ENCODE peak calls at places on chromosomes 7 and 10, in six cellular contexts. A is heart left ventricle, M is transverse colon, Y is NB4, T is HL-60, N is fibroblast of pulmonary artery. X is an unnamed sample.

GRCh38 chr7:26156454-26157365 is 4.7 kb downstream of the NFE2L3 start:
- DNase-seq in A (no peak), Y (peak), N (peak), M (peak), T (no peak), X (peak)

GRCh38 chr10:70684841-70685457 is 12.6 kb downstream of the ADAMTS14 start:
- DNase-seq in T (no peak), Y (no peak), N (no peak), M (no peak), A (no peak), X (no peak)

GRCh38 chr7:128841961-128842673 is 11.9 kb downstream of the FLNC start:
- DNase-seq in A (no peak), M (peak), T (peak), Y (peak), N (peak), X (peak)

GRCh38 chr7:54839538-54840213 is 80.7 kb upstream of the SEC61G start:
- DNase-seq in Y (peak), N (peak), M (peak), A (peak), T (no peak), X (peak)

GRCh38 chr7:44921607-44922350 is 36.4 kb upstream of the PURB start:
- DNase-seq in A (peak), M (peak), Y (peak), T (peak), N (peak), X (peak)

GRCh38 chr7:55387062-55387965 is 22.2 kb downstream of the LANCL2 start:
- DNase-seq in Y (peak), A (no peak), M (no peak), N (peak), T (no peak), X (peak)

GRCh38 chr7:48312151-48312550 is 140.9 kb downstream of the ABCA13 start:
- DNase-seq in Y (no peak), N (peak), M (no peak), A (no peak), T (no peak), X (no peak)

GRCh38 chr10:77416327-77417135 is 221.1 kb downstream of the KCNMA1 start:
- DNase-seq in T (no peak), A (no peak), N (peak), M (no peak), Y (no peak), X (peak)

GRCh38 chr7:29892231-29892630 is 85.9 kb downstream of the WIPF3 start:
- DNase-seq in M (no peak), Y (no peak), N (no peak), T (no peak), A (no peak), X (no peak)

GRCh38 chr10:26516540-26517101 is 78.5 kb downstream of the APBB1IP start:
- DNase-seq in M (no peak), A (no peak), T (no peak), Y (no peak), N (peak), X (no peak)

GRCh38 chr10:102796407-102797176 is 40.6 kb downstream of the CYP17A1 start:
- DNase-seq in A (peak), T (peak), M (peak), N (peak), Y (peak), X (no peak)

GRCh38 chr7:40793132-40793531 is 658.3 kb downstream of the SUGCT start:
- DNase-seq in N (no peak), T (no peak), M (no peak), A (no peak), Y (no peak), X (peak)

GRCh38 chr7:38630720-38631673 is at the start of gene AMPH:
- DNase-seq in Y (no peak), A (peak), N (peak), T (no peak), M (peak), X (peak)

GRCh38 chr7:1244701-1245526 is 12.2 kb downstream of the UNCX start:
- DNase-seq in A (no peak), M (no peak), Y (no peak), N (no peak), T (no peak), X (no peak)

GRCh38 chr7:14888904-14889482 is 13.6 kb downstream of the DGKB start:
- DNase-seq in A (no peak), N (no peak), T (no peak), Y (no peak), M (no peak), X (no peak)

GRCh38 chr10:62590305-62590704 is 214.2 kb upstream of the ADO start:
- DNase-seq in M (no peak), N (no peak), Y (no peak), T (no peak), A (no peak), X (no peak)

GRCh38 chr7:110283056-110283455 is 807.9 kb upstream of the LRRN3 start:
- DNase-seq in M (no peak), Y (no peak), T (no peak), N (no peak), A (no peak), X (no peak)

GRCh38 chr7:36570508-36571219 is 153.6 kb downstream of the AOAH start:
- DNase-seq in Y (peak), A (no peak), T (peak), M (no peak), N (no peak), X (no peak)

GRCh38 chr7:2007526-2007925 is 225.2 kb downstream of the MAD1L1 start:
- DNase-seq in N (no peak), M (no peak), Y (no peak), A (no peak), T (no peak), X (no peak)

GRCh38 chr10:121216295-121216694 is 365.1 kb downstream of the WDR11 start:
- DNase-seq in N (no peak), Y (no peak), A (no peak), T (no peak), M (no peak), X (no peak)

GRCh38 chr7:54687518-54688212 is 71.3 kb downstream of the SEC61G start:
- DNase-seq in M (peak), A (no peak), N (no peak), Y (no peak), T (no peak), X (no peak)

GRCh38 chr7:104971290-104972071 is 42.5 kb upstream of the KMT2E start:
- DNase-seq in N (peak), M (peak), T (no peak), Y (no peak), A (peak), X (no peak)

GRCh38 chr10:106479619-106480018 is 684.9 kb downstream of the SORCS1 start:
- DNase-seq in M (no peak), Y (no peak), N (peak), T (no peak), A (no peak), X (no peak)

GRCh38 chr10:43093423-43094090 is 16.7 kb downstream of the RET start:
- DNase-seq in M (no peak), N (no peak), Y (peak), T (peak), A (no peak), X (no peak)

GRCh38 chr7:125427676-125428075 is 498.1 kb upstream of the POT1 start:
- DNase-seq in A (no peak), M (no peak), T (no peak), Y (no peak), N (no peak), X (no peak)

GRCh38 chr10:49579621-49580020 is 30.5 kb upstream of the SLC18A3 start:
- DNase-seq in A (no peak), M (no peak), Y (no peak), T (no peak), N (peak), X (no peak)

GRCh38 chr7:157442456-157442855 is 105.7 kb downstream of the DNAJB6 start:
- DNase-seq in N (no peak), M (no peak), T (no peak), Y (no peak), A (no peak), X (no peak)

GRCh38 chr7:72805526-72806494 is 22.2 kb downstream of the TYW1B start:
- DNase-seq in Y (peak), M (no peak), T (peak), N (peak), A (no peak), X (no peak)

GRCh38 chr7:41297167-41297566 is 405.7 kb downstream of the INHBA start:
- DNase-seq in N (no peak), Y (no peak), A (no peak), T (no peak), M (no peak), X (no peak)

GRCh38 chr7:24129597-24129996 is 154.4 kb upstream of the NPY start:
- DNase-seq in Y (no peak), M (no peak), T (no peak), N (no peak), A (no peak), X (peak)

GRCh38 chr7:44995555-44996493 is 4.2 kb upstream of the CCM2 start:
- DNase-seq in T (no peak), M (no peak), Y (no peak), N (no peak), A (no peak), X (no peak)

GRCh38 chr7:18667466-18667865 is 171.9 kb downstream of the HDAC9 start:
- DNase-seq in A (no peak), Y (peak), T (no peak), M (no peak), N (peak), X (peak)

GRCh38 chr10:79239275-79239779 is 107.9 kb upstream of the PPIF start:
- DNase-seq in N (no peak), M (no peak), Y (peak), T (no peak), A (no peak), X (peak)

GRCh38 chr10:123213192-123213591 is 59.0 kb downstream of the BUB3 start:
- DNase-seq in T (no peak), N (no peak), A (no peak), M (no peak), Y (no peak), X (no peak)

GRCh38 chr7:142375710-142376313 is 118.0 kb upstream of the PRSS58 start:
- DNase-seq in A (no peak), M (no peak), Y (peak), T (peak), N (no peak), X (peak)

GRCh38 chr7:7681191-7681935 is 37.0 kb downstream of the RPA3 start:
- DNase-seq in Y (peak), N (peak), T (peak), A (peak), M (peak), X (peak)

GRCh38 chr10:42953684-42954674 is 122.9 kb upstream of the RET start:
- DNase-seq in M (no peak), Y (no peak), A (no peak), N (no peak), T (no peak), X (no peak)

GRCh38 chr10:132554991-132555647 is 17.5 kb downstream of the INPP5A start:
- DNase-seq in N (no peak), A (peak), T (peak), Y (peak), M (peak), X (no peak)

GRCh38 chr10:5544216-5544805 is 19.6 kb downstream of the CALML3 start:
- DNase-seq in A (no peak), T (peak), N (no peak), M (peak), Y (no peak), X (peak)

GRCh38 chr10:84214612-84215235 is 10.6 kb downstream of the LRIT2 start:
- DNase-seq in M (peak), Y (peak), N (no peak), A (no peak), T (peak), X (peak)
- TF ChIP-seq CTCF in M (peak), Y (peak), N (peak), A (no peak), T (peak), X (peak)

GRCh38 chr7:35280854-35281253 is 27.0 kb upstream of the TBX20 start:
- DNase-seq in Y (no peak), A (no peak), N (no peak), T (no peak), M (no peak), X (no peak)
- TF ChIP-seq CTCF in Y (no peak), A (no peak), N (no peak), T (no peak), M (no peak), X (no peak)

GRCh38 chr7:158706710-158707590 is 2.3 kb upstream of the NCAPG2 start:
- DNase-seq in N (no peak), A (no peak), T (no peak), Y (no peak), M (no peak), X (no peak)
- TF ChIP-seq CTCF in N (no peak), A (no peak), T (no peak), Y (no peak), M (no peak), X (no peak)

GRCh38 chr7:148584154-148584827 is 6.3 kb upstream of the C7orf33 start:
- DNase-seq in T (no peak), Y (no peak), N (no peak), M (no peak), A (no peak), X (no peak)
- TF ChIP-seq CTCF in T (no peak), Y (no peak), N (no peak), M (no peak), A (no peak), X (no peak)

X was measured in MCF 10A.